ENCODE peak calls at places on chromosomes 2 and 18, in six cellular contexts. B is endothelial cell of umbilical vein, P is lung microvascular endothelial cell, E is sciatic nerve, V is AG09309, R is mesenteric fat pad. L is an unnamed sample.

GRCh38 chr2:241595600-241596140 is 37.1 kb downstream of the BOK start:
- DNase-seq in R (no peak), P (peak; percentile 37), E (peak; percentile 51), V (no peak), B (peak; percentile 27), L (peak; percentile 78)

GRCh38 chr2:238601433-238602222 is 174.9 kb downstream of the ASB1 start:
- DNase-seq in P (no peak), V (peak; percentile 69), R (peak; percentile 83), B (no peak), E (no peak), L (peak; percentile 21)

GRCh38 chr18:59051470-59052165 is 88.1 kb upstream of the SEC11C start:
- DNase-seq in E (no peak), R (no peak), B (no peak), P (peak; percentile 18), V (no peak), L (no peak)

GRCh38 chr2:72793798-72794447 is 31.9 kb downstream of the EXOC6B start:
- DNase-seq in P (peak; percentile 29), V (no peak), E (no peak), R (no peak), B (peak; percentile 21), L (peak; percentile 32)

GRCh38 chr18:63850010-63850409 is 37.5 kb upstream of the SERPINB2 start:
- DNase-seq in R (no peak), B (peak; percentile 17), E (no peak), V (no peak), P (no peak), L (peak; percentile 35)

GRCh38 chr2:72041638-72042111 is 106.0 kb downstream of the CYP26B1 start:
- DNase-seq in V (no peak), R (no peak), B (no peak), P (no peak), E (peak; percentile 39), L (no peak)

GRCh38 chr2:100262555-100263320 is 59.6 kb downstream of the LONRF2 start:
- DNase-seq in P (peak; percentile 57), V (no peak), E (peak; percentile 84), R (peak; percentile 90), B (peak; percentile 56), L (peak; percentile 68)

GRCh38 chr18:42954887-42955286 is 160.6 kb downstream of the RIT2 start:
- DNase-seq in V (no peak), E (no peak), B (peak; percentile 72), P (no peak), R (no peak), L (no peak)

GRCh38 chr2:207051345-207051959 is 112.1 kb downstream of the CPO start:
- DNase-seq in B (no peak), E (no peak), P (peak; percentile 42), V (no peak), R (no peak), L (no peak)

GRCh38 chr2:193751299-193751698 is 1556.6 kb upstream of the TMEFF2 start:
- DNase-seq in B (no peak), P (no peak), V (no peak), E (no peak), R (no peak), L (no peak)

GRCh38 chr18:3059272-3059671 is 46.3 kb upstream of the LPIN2 start:
- DNase-seq in B (no peak), R (no peak), P (peak; percentile 20), E (no peak), V (no peak), L (peak; percentile 31)

GRCh38 chr2:106053116-106053515 is 141.0 kb downstream of the UXS1 start:
- DNase-seq in E (no peak), P (no peak), V (peak; percentile 43), R (no peak), B (no peak), L (no peak)

GRCh38 chr18:48133675-48134251 is 203.3 kb upstream of the SMAD2 start:
- DNase-seq in R (peak; percentile 8), P (no peak), B (no peak), V (no peak), E (no peak), L (no peak)

GRCh38 chr2:237752761-237753165 is 45.8 kb upstream of the RBM44 start:
- DNase-seq in E (no peak), V (no peak), B (no peak), P (no peak), R (no peak), L (no peak)

GRCh38 chr18:76075777-76076176 is 419.3 kb downstream of the ZNF516 start:
- DNase-seq in E (no peak), P (no peak), R (no peak), B (no peak), V (no peak), L (no peak)

GRCh38 chr18:11857177-11857887 is 6.1 kb downstream of the CHMP1B start:
- DNase-seq in P (peak; percentile 99), B (peak; percentile 71), R (no peak), V (peak; percentile 91), E (no peak), L (peak; percentile 96)

GRCh38 chr2:79085382-79085781 is 2.4 kb downstream of the REG1B start:
- DNase-seq in P (no peak), E (no peak), V (no peak), B (no peak), R (no peak), L (no peak)

GRCh38 chr2:16656784-16657391 is 8.7 kb downstream of the CYRIA start:
- DNase-seq in R (no peak), V (no peak), B (no peak), P (peak; percentile 16), E (no peak), L (no peak)

GRCh38 chr2:236879416-236879963 is 206.2 kb upstream of the COPS8 start:
- DNase-seq in P (peak; percentile 30), B (peak; percentile 58), V (no peak), R (no peak), E (no peak), L (peak; percentile 42)

GRCh38 chr18:45169610-45170009 is 445.7 kb upstream of the SLC14A2 start:
- DNase-seq in B (no peak), V (peak; percentile 89), E (peak; percentile 63), R (no peak), P (no peak), L (no peak)

GRCh38 chr2:185970148-185970852 is 231.7 kb downstream of the FSIP2 start:
- DNase-seq in V (no peak), B (peak; percentile 21), P (no peak), R (no peak), E (no peak), L (no peak)